ENCODE peak calls at places on chromosomes 12 and 14, in nine cellular contexts. W is HFF-Myc; I is NCI-H1105 treated with DMSO at 0.1 percent for 48 hours; P is HS-5; Z is stimulated activated effector memory CD8-positive, alpha-beta T cell treated with anti-CD3 and anti-CD28 coated beads, Interleukin-12 subunit alpha, Interleukin-12 subunit beta, amount 100 ng/mL, for 72 hours; D is ELR; Y is fibroblast of pulmonary artery; C is GF-D8; M is CD4-positive, alpha-beta T cell. T is an unnamed sample.

GRCh38 chr14:90451443-90451842 is 54.6 kb downstream of the CALM1 start:
- DNase-seq in Y (no peak), P (no peak), D (no peak), M (no peak), C (no peak), W (no peak), I (no peak), Z (no peak), T (no peak)

GRCh38 chr12:70106347-70106746 is 136.9 kb upstream of the CNOT2 start:
- DNase-seq in D (no peak), M (no peak), W (no peak), C (no peak), I (no peak), P (no peak), Y (no peak), Z (no peak), T (no peak)

GRCh38 chr14:54207075-54207474 is 189.7 kb upstream of the CDKN3 start:
- DNase-seq in P (no peak), M (no peak), I (no peak), Z (no peak), C (no peak), Y (no peak), W (no peak), D (peak; percentile 48), T (no peak)

GRCh38 chr12:124184456-124184855 is 110.4 kb upstream of the RFLNA start:
- DNase-seq in P (no peak), W (no peak), Y (no peak), D (no peak), I (no peak), Z (no peak), M (no peak), C (no peak), T (no peak)

GRCh38 chr12:74917743-74918142 is 291.9 kb downstream of the KCNC2 start:
- DNase-seq in Z (no peak), Y (no peak), D (no peak), C (no peak), W (no peak), M (no peak), I (no peak), P (no peak), T (no peak)

GRCh38 chr14:89813485-89814080 is 140.9 kb downstream of the EFCAB11 start:
- DNase-seq in P (no peak), Z (no peak), Y (peak; percentile 78), D (peak; percentile 71), W (no peak), C (no peak), M (no peak), I (no peak), T (no peak)

GRCh38 chr12:123040106-123040505 is 59.6 kb downstream of the ARL6IP4 start:
- DNase-seq in C (peak; percentile 29), I (no peak), Y (no peak), P (no peak), M (no peak), Z (no peak), W (no peak), D (no peak), T (no peak)

GRCh38 chr14:104352493-104353220 is 214.3 kb downstream of the KIF26A start:
- DNase-seq in Z (no peak), C (no peak), W (no peak), D (no peak), I (no peak), P (no peak), Y (no peak), M (no peak), T (peak; percentile 68)

GRCh38 chr12:95200128-95200973 is 16.9 kb downstream of the FGD6 start:
- DNase-seq in I (no peak), P (no peak), Z (no peak), D (no peak), C (no peak), Y (peak; percentile 54), W (no peak), M (no peak), T (no peak)

GRCh38 chr12:11719678-11720099 is 70.2 kb downstream of the ETV6 start:
- DNase-seq in W (peak; percentile 61), Y (peak; percentile 91), P (peak; percentile 84), C (peak; percentile 16), I (no peak), M (peak; percentile 30), Z (peak; percentile 8), D (peak; percentile 99), T (no peak)

GRCh38 chr14:20697273-20698017 is 8.9 kb downstream of the ANG start:
- DNase-seq in W (peak; percentile 30), Z (peak; percentile 42), M (peak; percentile 55), D (peak; percentile 74), Y (peak; percentile 85), P (no peak), C (peak; percentile 4), I (peak; percentile 58), T (no peak)

T was measured in mesenteric fat pad.